ENCODE peak calls at places on chromosomes 2 and 18, in eight cellular contexts. S is RWPE1; J is LNCaP clone FGC; M is progenitor cell of endocrine pancreas; K is AG10803; U is stimulated activated CD4-positive, alpha-beta T cell treated with anti-CD3 and anti-CD28 coated beads, Interleukin-2, amount 100 ng/mL, for 48 hours; H is T-helper 9 cell; N is Panc1. G is an unnamed sample.

GRCh38 chr18:79522451-79523220 is 126.9 kb downstream of the NFATC1 start:
- DNase-seq in S (no peak), J (no peak), M (no peak), K (no peak), U (no peak), H (peak; percentile 44), N (no peak), G (peak; percentile 41)

GRCh38 chr2:223934870-223935269 is 10.3 kb downstream of the WDFY1 start:
- DNase-seq in S (no peak), J (no peak), M (no peak), K (no peak), U (no peak), H (no peak), N (no peak), G (no peak)

GRCh38 chr2:133500967-133501366 is 67.3 kb downstream of the NCKAP5 start:
- DNase-seq in S (no peak), J (no peak), M (no peak), K (no peak), U (no peak), H (no peak), N (no peak), G (no peak)

GRCh38 chr2:187912956-187913355 is 358.7 kb upstream of the TFPI start:
- DNase-seq in S (no peak), J (no peak), M (no peak), K (no peak), U (no peak), H (no peak), N (no peak), G (no peak)

GRCh38 chr2:218125095-218125494 is 733 bp upstream of the CXCR2 start:
- DNase-seq in S (no peak), J (no peak), M (no peak), K (peak; percentile 4), U (no peak), H (no peak), N (no peak), G (no peak)

GRCh38 chr2:162043132-162043531 is 30.9 kb downstream of the DPP4 start:
- DNase-seq in S (no peak), J (no peak), M (no peak), K (no peak), U (no peak), H (no peak), N (no peak), G (no peak)

GRCh38 chr2:191245869-191246531 is 796 bp downstream of the MYO1B start:
- DNase-seq in S (peak; percentile 74), J (no peak), M (peak; percentile 79), K (peak; percentile 65), U (peak; percentile 16), H (peak; percentile 5), N (no peak), G (no peak)

GRCh38 chr2:45992021-45992745 is 305.0 kb upstream of the EPAS1 start:
- DNase-seq in S (peak; percentile 85), J (peak; percentile 52), M (no peak), K (peak; percentile 99), U (no peak), H (no peak), N (no peak), G (no peak)

GRCh38 chr18:12745095-12745820 is 42.4 kb downstream of the PSMG2 start:
- DNase-seq in S (no peak), J (no peak), M (no peak), K (peak; percentile 76), U (no peak), H (no peak), N (no peak), G (no peak)

GRCh38 chr18:31684279-31685096 is at the start of gene B4GALT6:
- DNase-seq in S (peak; percentile 22), J (no peak), M (peak; percentile 49), K (peak; percentile 6), U (peak; percentile 1), H (no peak), N (no peak), G (no peak)

GRCh38 chr18:58829263-58829662 is 35.4 kb upstream of the ZNF532 start:
- DNase-seq in S (no peak), J (no peak), M (no peak), K (no peak), U (no peak), H (no peak), N (no peak), G (no peak)

GRCh38 chr2:20635096-20635475 is 15.8 kb downstream of the HS1BP3 start:
- DNase-seq in S (no peak), J (no peak), M (no peak), K (no peak), U (no peak), H (no peak), N (no peak), G (no peak)

GRCh38 chr2:28982381-28982950 is 1.4 kb downstream of the TOGARAM2 start:
- DNase-seq in S (no peak), J (no peak), M (no peak), K (no peak), U (no peak), H (no peak), N (no peak), G (no peak)

GRCh38 chr2:129891341-129892320 is 87.8 kb upstream of the RAB6C start:
- DNase-seq in S (no peak), J (no peak), M (no peak), K (no peak), U (no peak), H (no peak), N (no peak), G (no peak)

GRCh38 chr18:22282311-22283235 is 113.2 kb downstream of the GATA6 start:
- DNase-seq in S (peak; percentile 75), J (no peak), M (no peak), K (peak; percentile 58), U (no peak), H (no peak), N (peak; percentile 20), G (no peak)

GRCh38 chr2:73203055-73203681 is 794 bp downstream of the NOTO start:
- DNase-seq in S (no peak), J (no peak), M (no peak), K (no peak), U (no peak), H (no peak), N (no peak), G (no peak)

GRCh38 chr2:173654146-173654895 is 299.6 kb downstream of the CDCA7 start:
- DNase-seq in S (no peak), J (no peak), M (no peak), K (no peak), U (no peak), H (no peak), N (no peak), G (no peak)

GRCh38 chr2:10548626-10549025 is 100.5 kb upstream of the ODC1 start:
- DNase-seq in S (no peak), J (no peak), M (no peak), K (peak; percentile 65), U (no peak), H (no peak), N (no peak), G (no peak)

GRCh38 chr18:47577520-47577919 is 326.1 kb upstream of the SKOR2 start:
- DNase-seq in S (no peak), J (no peak), M (no peak), K (no peak), U (no peak), H (no peak), N (no peak), G (no peak)

GRCh38 chr18:39389800-39390379 is 1824.3 kb upstream of the CELF4 start:
- DNase-seq in S (no peak), J (no peak), M (no peak), K (no peak), U (no peak), H (no peak), N (no peak), G (no peak)

GRCh38 chr2:85162746-85163301 is 29.6 kb downstream of the TCF7L1 start:
- DNase-seq in S (no peak), J (no peak), M (no peak), K (peak; percentile 46), U (no peak), H (no peak), N (no peak), G (no peak)

GRCh38 chr2:133377021-133377481 is 191.2 kb downstream of the NCKAP5 start:
- DNase-seq in S (no peak), J (no peak), M (no peak), K (peak; percentile 84), U (no peak), H (no peak), N (no peak), G (no peak)

GRCh38 chr18:59957957-59958356 is 58.2 kb downstream of the PMAIP1 start:
- DNase-seq in S (no peak), J (peak; percentile 50), M (no peak), K (peak; percentile 54), U (no peak), H (no peak), N (no peak), G (no peak)

GRCh38 chr2:149849133-149849532 is 261.6 kb upstream of the MMADHC start:
- DNase-seq in S (no peak), J (no peak), M (no peak), K (no peak), U (no peak), H (no peak), N (no peak), G (no peak)

GRCh38 chr18:48750485-48751175 is 200.1 kb downstream of the SMAD7 start:
- DNase-seq in S (no peak), J (no peak), M (no peak), K (peak; percentile 73), U (no peak), H (no peak), N (no peak), G (no peak)

GRCh38 chr2:12547771-12548170 is 169.0 kb upstream of the TRIB2 start:
- DNase-seq in S (no peak), J (no peak), M (no peak), K (no peak), U (no peak), H (no peak), N (no peak), G (no peak)

GRCh38 chr2:121197369-121198091 is 87.5 kb downstream of the TFCP2L1 start:
- DNase-seq in S (peak; percentile 74), J (no peak), M (no peak), K (peak; percentile 72), U (no peak), H (no peak), N (no peak), G (no peak)

GRCh38 chr18:57077786-57078552 is 68.9 kb upstream of the BOD1L2 start:
- DNase-seq in S (no peak), J (no peak), M (no peak), K (no peak), U (no peak), H (no peak), N (no peak), G (no peak)

GRCh38 chr2:207315131-207315530 is 149.4 kb upstream of the KLF7 start:
- DNase-seq in S (no peak), J (no peak), M (no peak), K (no peak), U (no peak), H (no peak), N (no peak), G (no peak)

GRCh38 chr2:162016080-162016479 is 57.9 kb downstream of the DPP4 start:
- DNase-seq in S (no peak), J (no peak), M (no peak), K (no peak), U (no peak), H (no peak), N (no peak), G (no peak)

GRCh38 chr2:232026941-232027340 is 65.4 kb downstream of the DIS3L2 start:
- DNase-seq in S (no peak), J (no peak), M (no peak), K (no peak), U (no peak), H (no peak), N (no peak), G (no peak)

G was measured in effector memory CD4-positive, alpha-beta T cell.